ENCODE peak calls at places on chromosomes 13 and 19, in five cellular contexts. T, X, P, H and L are unnamed samples.

GRCh38 chr13:46648166-46648607 is 95.2 kb downstream of the LRCH1 start:
- DNase-seq in T (peak; percentile 18), X (no peak), P (no peak), H (no peak), L (no peak)

GRCh38 chr13:53206455-53206854 is 177.8 kb downstream of the OLFM4 start:
- DNase-seq in T (peak; percentile 16), X (no peak), P (no peak), H (no peak), L (no peak)

GRCh38 chr19:48487944-48488343 is 18.8 kb downstream of the CYTH2 start:
- DNase-seq in T (no peak), X (no peak), P (no peak), H (no peak), L (no peak)

GRCh38 chr13:111338841-111339240 is 18.4 kb downstream of the TEX29 start:
- DNase-seq in T (no peak), X (no peak), P (no peak), H (no peak), L (no peak)

GRCh38 chr13:20101467-20102316 is 59.2 kb downstream of the GJA3 start:
- DNase-seq in T (no peak), X (no peak), P (no peak), H (no peak), L (no peak)

GRCh38 chr19:7636691-7637373 is at the start of gene STXBP2:
- DNase-seq in T (peak; percentile 82), X (peak; percentile 93), P (peak; percentile 84), H (peak; percentile 86), L (no peak)

GRCh38 chr13:113075711-113076110 is 29.9 kb upstream of the F7 start:
- DNase-seq in T (no peak), X (no peak), P (no peak), H (no peak), L (no peak)

GRCh38 chr19:37484406-37485115 is 15.4 kb downstream of the ZNF570 start:
- DNase-seq in T (no peak), X (no peak), P (no peak), H (no peak), L (no peak)

GRCh38 chr19:16320987-16321386 is 3.6 kb upstream of the KLF2 start:
- DNase-seq in T (no peak), X (no peak), P (no peak), H (no peak), L (no peak)

GRCh38 chr19:35995655-35995993 is 636 bp downstream of the SDHAF1 start:
- DNase-seq in T (no peak), X (no peak), P (peak; percentile 26), H (no peak), L (no peak)

GRCh38 chr19:54073829-54074228 is 7.3 kb downstream of the TARM1 start:
- DNase-seq in T (no peak), X (no peak), P (no peak), H (no peak), L (no peak)

GRCh38 chr13:76455960-76456359 is 430.2 kb downstream of the KCTD12 start:
- DNase-seq in T (no peak), X (no peak), P (no peak), H (no peak), L (peak; percentile 14)

GRCh38 chr19:10762656-10763055 is 44.8 kb downstream of the DNM2 start:
- DNase-seq in T (no peak), X (no peak), P (no peak), H (no peak), L (no peak)

GRCh38 chr19:13212759-13213330 is 62.6 kb downstream of the IER2 start:
- DNase-seq in T (peak; percentile 39), X (peak; percentile 81), P (peak; percentile 74), H (peak; percentile 2), L (peak; percentile 38)

GRCh38 chr19:4061178-4061682 is 5.5 kb downstream of the ZBTB7A start:
- DNase-seq in T (no peak), X (no peak), P (no peak), H (peak; percentile 58), L (no peak)

GRCh38 chr13:18212873-18213272 is 968.8 kb downstream of the TUBA3C start:
- DNase-seq in T (no peak), X (no peak), P (peak; percentile 4), H (no peak), L (no peak)

GRCh38 chr19:33397536-33398360 is 24.2 kb downstream of the CEBPG start:
- DNase-seq in T (no peak), X (no peak), P (no peak), H (no peak), L (no peak)

GRCh38 chr19:708154-709141 is at the start of gene PALM:
- DNase-seq in T (peak; percentile 67), X (no peak), P (no peak), H (no peak), L (no peak)

GRCh38 chr13:39350461-39350881 is 252.5 kb downstream of the LHFPL6 start:
- DNase-seq in T (peak; percentile 5), X (no peak), P (no peak), H (no peak), L (no peak)

GRCh38 chr13:75399168-75399878 is 82.6 kb downstream of the TBC1D4 start:
- DNase-seq in T (no peak), X (no peak), P (no peak), H (no peak), L (peak; percentile 28)

GRCh38 chr19:19402656-19403372 is 2.7 kb upstream of the GATAD2A start:
- DNase-seq in T (no peak), X (no peak), P (no peak), H (no peak), L (no peak)

GRCh38 chr13:49935171-49936084 is 712 bp downstream of the SPRYD7 start:
- DNase-seq in T (no peak), X (peak; percentile 5), P (peak; percentile 23), H (no peak), L (peak; percentile 72)

GRCh38 chr19:17686592-17687042 is 1.5 kb downstream of the UNC13A start:
- DNase-seq in T (peak; percentile 69), X (no peak), P (no peak), H (peak; percentile 48), L (peak; percentile 42)

GRCh38 chr13:45341799-45342584 is 1.0 kb upstream of the TPT1 start:
- DNase-seq in T (no peak), X (no peak), P (no peak), H (no peak), L (no peak)

GRCh38 chr19:13241321-13242104 is 91.3 kb downstream of the IER2 start:
- DNase-seq in T (no peak), X (no peak), P (peak; percentile 11), H (no peak), L (no peak)

GRCh38 chr19:5667751-5668271 is 12.5 kb downstream of the MICOS13 start:
- DNase-seq in T (no peak), X (no peak), P (no peak), H (no peak), L (no peak)

GRCh38 chr13:113317031-113317430 is 20.0 kb downstream of the LAMP1 start:
- DNase-seq in T (no peak), X (no peak), P (no peak), H (no peak), L (no peak)

GRCh38 chr13:27171244-27171829 is at the start of gene USP12:
- DNase-seq in T (peak; percentile 56), X (peak; percentile 23), P (no peak), H (no peak), L (no peak)